ENCODE peak calls at places on chromosomes 13 and 19, in ten cellular contexts. O, E, J, R, X, K, S, L, Q and B are unnamed samples.

GRCh38 chr13:93224545-93224944 is 2.1 kb upstream of the GPC6 start:
- DNase-seq in O (no peak), E (no peak), J (no peak), R (no peak), X (no peak), K (no peak), S (no peak), L (no peak), Q (no peak), B (no peak)

GRCh38 chr19:55062735-55063491 is at the start of gene RDH13:
- DNase-seq in O (peak), E (peak), J (peak), R (peak), X (peak), K (peak), S (peak), L (peak), Q (peak), B (peak)

GRCh38 chr19:53158119-53158656 is 665 bp downstream of the ZNF347 start:
- DNase-seq in O (peak), E (no peak), J (peak), R (peak), X (peak), K (no peak), S (peak), L (peak), Q (peak), B (peak)

GRCh38 chr19:49453757-49454248 is 778 bp downstream of the ALDH16A1 start:
- DNase-seq in O (no peak), E (no peak), J (no peak), R (no peak), X (no peak), K (no peak), S (no peak), L (no peak), Q (no peak), B (no peak)

GRCh38 chr19:15463865-15464371 is 426 bp downstream of the RASAL3 start:
- DNase-seq in O (peak), E (no peak), J (no peak), R (no peak), X (peak), K (no peak), S (peak), L (no peak), Q (no peak), B (peak)

GRCh38 chr19:38949580-38950367 is 19.0 kb downstream of the MRPS12 start:
- DNase-seq in O (peak), E (no peak), J (peak), R (peak), X (peak), K (peak), S (peak), L (peak), Q (peak), B (peak)

GRCh38 chr13:20351279-20352022 is 119.3 kb upstream of the GJB6 start:
- DNase-seq in O (no peak), E (no peak), J (no peak), R (no peak), X (peak), K (no peak), S (no peak), L (no peak), Q (no peak), B (no peak)

GRCh38 chr13:22940736-22941135 is 240.0 kb upstream of the SGCG start:
- DNase-seq in O (no peak), E (no peak), J (no peak), R (no peak), X (no peak), K (no peak), S (no peak), L (no peak), Q (no peak), B (no peak)

GRCh38 chr13:33070713-33071112 is 54.5 kb downstream of the KL start:
- DNase-seq in O (no peak), E (no peak), J (no peak), R (no peak), X (no peak), K (no peak), S (no peak), L (no peak), Q (no peak), B (no peak)

GRCh38 chr13:71879945-71880344 is 12.9 kb upstream of the DACH1 start:
- DNase-seq in O (no peak), E (no peak), J (no peak), R (no peak), X (no peak), K (no peak), S (no peak), L (no peak), Q (no peak), B (no peak)

GRCh38 chr19:43624933-43625332 is 5.5 kb upstream of the ZNF428 start:
- DNase-seq in O (peak), E (no peak), J (peak), R (no peak), X (peak), K (no peak), S (peak), L (no peak), Q (peak), B (no peak)

GRCh38 chr19:46603752-46604241 is 2.7 kb downstream of the CALM3 start:
- DNase-seq in O (no peak), E (no peak), J (no peak), R (peak), X (no peak), K (no peak), S (no peak), L (peak), Q (no peak), B (no peak)

GRCh38 chr19:44875666-44876418 is 15.2 kb upstream of the TOMM40 start:
- DNase-seq in O (no peak), E (no peak), J (no peak), R (no peak), X (no peak), K (no peak), S (peak), L (no peak), Q (no peak), B (no peak)

GRCh38 chr19:17334414-17335409 is at the start of gene ANO8:
- DNase-seq in O (peak), E (peak), J (peak), R (peak), X (peak), K (peak), S (peak), L (peak), Q (peak), B (peak)
- H3K27ac ChIP-seq in O (peak), E (peak), J (no peak), R (peak), X (peak), K (peak), S (peak), L (peak), Q (peak), B (peak)

GRCh38 chr13:109684836-109685602 is 101.4 kb downstream of the IRS2 start:
- DNase-seq in O (peak), E (no peak), J (peak), R (no peak), X (no peak), K (no peak), S (peak), L (no peak), Q (no peak), B (no peak)
- TF ChIP-seq EP300 in O (no peak), E (no peak), J (no peak), R (no peak), X (no peak), K (no peak), S (no peak), L (no peak), Q (no peak), B (no peak)

GRCh38 chr19:23774156-23774971 is 15.7 kb upstream of the ZNF681 start:
- DNase-seq in O (no peak), E (no peak), J (no peak), R (no peak), X (no peak), K (no peak), S (no peak), L (no peak), Q (no peak), B (no peak)

GRCh38 chr19:23771348-23771747 is 12.7 kb upstream of the ZNF681 start:
- DNase-seq in O (no peak), E (no peak), J (no peak), R (no peak), X (no peak), K (no peak), S (no peak), L (no peak), Q (no peak), B (peak)

GRCh38 chr19:23771761-23772667 is 13.3 kb upstream of the ZNF681 start:
- DNase-seq in O (no peak), E (no peak), J (no peak), R (no peak), X (no peak), K (no peak), S (no peak), L (no peak), Q (no peak), B (peak)

GRCh38 chr19:23770672-23771250 is 12.1 kb upstream of the ZNF681 start:
- DNase-seq in O (no peak), E (no peak), J (no peak), R (no peak), X (no peak), K (no peak), S (no peak), L (no peak), Q (no peak), B (no peak)

DNA sequence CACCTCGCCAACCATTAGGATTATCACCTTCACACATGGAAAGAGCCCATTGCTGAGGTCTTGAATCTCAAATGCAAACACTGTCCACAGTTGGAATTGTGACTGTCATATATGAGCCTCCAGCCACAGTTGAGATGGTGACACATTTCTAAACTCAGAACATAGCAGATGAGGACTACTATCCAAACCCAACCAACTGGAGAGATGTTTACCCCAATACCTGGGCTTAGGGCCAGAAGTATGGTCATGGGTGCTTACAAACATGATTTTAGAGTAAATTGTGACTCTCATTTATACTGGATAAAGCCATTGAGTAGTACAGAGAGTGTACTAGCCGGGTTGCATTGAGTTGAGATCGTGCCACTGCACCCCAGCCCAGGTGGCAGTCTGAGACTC is 14.0 kb upstream of the ZNF681 start:
- DNase-seq in O (no peak), E (no peak), J (no peak), R (no peak), X (no peak), K (no peak), S (no peak), L (no peak), Q (no peak), B (peak)
- H3K27ac ChIP-seq in O (no peak), E (no peak), J (no peak), R (no peak), X (no peak), K (no peak), S (no peak), L (no peak), Q (no peak), B (peak)

GRCh38 chr13:47413112-47413511 is 516.3 kb upstream of the HTR2A start:
- DNase-seq in O (no peak), E (no peak), J (no peak), R (no peak), X (no peak), K (no peak), S (no peak), L (no peak), Q (no peak), B (no peak)

GRCh38 chr13:47408546-47409319 is 511.9 kb upstream of the HTR2A start:
- DNase-seq in O (no peak), E (no peak), J (no peak), R (no peak), X (no peak), K (no peak), S (no peak), L (no peak), Q (no peak), B (no peak)

GRCh38 chr13:47415048-47415447 is 518.2 kb upstream of the HTR2A start:
- DNase-seq in O (no peak), E (no peak), J (no peak), R (no peak), X (no peak), K (no peak), S (no peak), L (no peak), Q (no peak), B (no peak)

DNA sequence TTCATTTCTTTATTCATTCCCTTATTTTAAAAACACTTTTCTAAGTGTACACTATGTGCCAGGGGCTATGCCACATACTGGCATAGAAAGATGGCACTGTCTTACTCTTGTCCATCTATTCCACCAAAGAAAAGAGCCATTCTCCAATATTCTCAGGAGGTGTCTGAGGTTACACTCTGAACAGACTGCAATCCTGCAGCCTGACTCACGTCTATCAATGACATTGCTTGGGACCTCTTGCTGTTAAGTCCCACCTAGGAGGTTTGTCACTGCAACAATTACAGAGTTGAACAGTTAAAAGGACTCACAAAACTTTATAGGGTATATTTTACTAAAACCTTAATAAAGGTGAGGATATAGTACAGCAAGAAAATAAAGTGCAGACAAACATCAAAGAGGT is 512.9 kb upstream of the HTR2A start:
- DNase-seq in O (no peak), E (no peak), J (no peak), R (no peak), X (no peak), K (no peak), S (no peak), L (no peak), Q (no peak), B (no peak)
- TF ChIP-seq EP300 in O (no peak), E (no peak), J (no peak), R (no peak), X (no peak), K (no peak), S (no peak), L (no peak), Q (no peak), B (no peak)